ENCODE peak calls at places on chromosomes 5 and 9, in ten cellular contexts. N is bronchial epithelial cell, K is testis, C is left ventricle myocardium inferior, S is heart left ventricle, F is fibroblast of mammary gland, R is fibroblast of pulmonary artery, W is tibial nerve, D is sigmoid colon, E is GM23338. H is an unnamed sample.

GRCh38 chr9:132069046-132069898 is 10.4 kb downstream of the MED27 start:
- DNase-seq in N (peak), K (no peak), C (no peak), S (no peak), F (no peak), R (peak), W (no peak), D (no peak), E (no peak), H (no peak)

GRCh38 chr5:39146831-39147540 is 72.4 kb downstream of the FYB1 start:
- DNase-seq in N (no peak), K (no peak), C (no peak), S (no peak), F (no peak), R (no peak), W (no peak), D (no peak), E (no peak), H (no peak)

GRCh38 chr5:81517462-81517861 is 123.5 kb upstream of the ACOT12 start:
- DNase-seq in N (peak), K (no peak), C (no peak), S (no peak), F (peak), R (peak), W (no peak), D (no peak), E (no peak), H (no peak)

GRCh38 chr5:153797484-153797883 is 241.2 kb downstream of the FAM114A2 start:
- DNase-seq in N (no peak), K (no peak), C (no peak), S (no peak), F (no peak), R (no peak), W (no peak), D (no peak), E (no peak), H (no peak)

GRCh38 chr9:20236676-20237075 is 385.6 kb downstream of the MLLT3 start:
- DNase-seq in N (peak), K (no peak), C (no peak), S (no peak), F (no peak), R (no peak), W (no peak), D (no peak), E (no peak), H (no peak)

GRCh38 chr9:38686923-38687322 is 33.0 kb downstream of the FAM240B start:
- DNase-seq in N (no peak), K (no peak), C (no peak), S (no peak), F (no peak), R (no peak), W (no peak), D (no peak), E (peak), H (no peak)

GRCh38 chr9:133371261-133371711 is 4.6 kb downstream of the SURF4 start:
- DNase-seq in N (no peak), K (no peak), C (no peak), S (no peak), F (peak), R (no peak), W (no peak), D (no peak), E (no peak), H (no peak)

GRCh38 chr9:113772121-113772885 is 103.8 kb upstream of the ZNF618 start:
- DNase-seq in N (no peak), K (peak), C (no peak), S (no peak), F (peak), R (peak), W (no peak), D (no peak), E (no peak), H (no peak)

GRCh38 chr9:91162784-91163440 is 198.8 kb downstream of the AUH start:
- DNase-seq in N (peak), K (peak), C (no peak), S (peak), F (no peak), R (no peak), W (no peak), D (no peak), E (no peak), H (no peak)

GRCh38 chr5:103373576-103374472 is 115.3 kb downstream of the MACIR start:
- DNase-seq in N (peak), K (no peak), C (no peak), S (no peak), F (no peak), R (no peak), W (no peak), D (no peak), E (no peak), H (no peak)

GRCh38 chr5:63960646-63961045 is 1.6 kb downstream of the HTR1A start:
- DNase-seq in N (no peak), K (no peak), C (no peak), S (no peak), F (no peak), R (no peak), W (no peak), D (no peak), E (peak), H (no peak)

GRCh38 chr5:109511980-109512744 is 102.4 kb upstream of the PJA2 start:
- DNase-seq in N (no peak), K (no peak), C (no peak), S (no peak), F (no peak), R (no peak), W (no peak), D (no peak), E (no peak), H (no peak)

GRCh38 chr5:37786855-37787254 is 53.0 kb downstream of the GDNF start:
- DNase-seq in N (peak), K (no peak), C (no peak), S (no peak), F (peak), R (peak), W (no peak), D (no peak), E (no peak), H (no peak)

GRCh38 chr5:170632985-170633234 is 129.1 kb downstream of the KCNIP1 start:
- DNase-seq in N (no peak), K (peak), C (peak), S (peak), F (no peak), R (no peak), W (no peak), D (peak), E (peak), H (no peak)

GRCh38 chr5:175700991-175701390 is 43.1 kb downstream of the HRH2 start:
- DNase-seq in N (no peak), K (no peak), C (no peak), S (no peak), F (no peak), R (no peak), W (no peak), D (no peak), E (peak), H (no peak)

GRCh38 chr9:20476912-20477311 is 145.4 kb downstream of the MLLT3 start:
- DNase-seq in N (no peak), K (no peak), C (no peak), S (no peak), F (no peak), R (peak), W (no peak), D (no peak), E (no peak), H (peak)

GRCh38 chr5:80251636-80252035 is 4.2 kb downstream of the SERINC5 start:
- DNase-seq in N (peak), K (no peak), C (no peak), S (peak), F (no peak), R (no peak), W (no peak), D (no peak), E (no peak), H (no peak)

GRCh38 chr9:112175796-112176315 is 759 bp upstream of the SUSD1 start:
- DNase-seq in N (no peak), K (no peak), C (no peak), S (no peak), F (no peak), R (no peak), W (no peak), D (no peak), E (peak), H (no peak)

GRCh38 chr5:179118756-179119414 is 58.7 kb downstream of the ZNF354C start:
- DNase-seq in N (no peak), K (peak), C (no peak), S (no peak), F (no peak), R (no peak), W (no peak), D (no peak), E (no peak), H (no peak)

GRCh38 chr5:61307611-61308010 is 24.4 kb upstream of the ZSWIM6 start:
- DNase-seq in N (no peak), K (no peak), C (no peak), S (no peak), F (no peak), R (no peak), W (no peak), D (no peak), E (no peak), H (no peak)

GRCh38 chr5:10689391-10690081 is 71.5 kb downstream of the DAP start:
- DNase-seq in N (no peak), K (peak), C (no peak), S (no peak), F (peak), R (peak), W (no peak), D (no peak), E (peak), H (no peak)

GRCh38 chr9:128211551-128212281 is 8.5 kb downstream of the DNM1 start:
- DNase-seq in N (no peak), K (no peak), C (no peak), S (no peak), F (no peak), R (no peak), W (no peak), D (no peak), E (no peak), H (no peak)

GRCh38 chr5:75856056-75856455 is 138.8 kb upstream of the POC5 start:
- DNase-seq in N (peak), K (no peak), C (no peak), S (no peak), F (no peak), R (no peak), W (no peak), D (no peak), E (no peak), H (no peak)

GRCh38 chr5:100430268-100430900 is 104.8 kb upstream of the FAM174A start:
- DNase-seq in N (peak), K (peak), C (peak), S (peak), F (peak), R (peak), W (peak), D (peak), E (peak), H (no peak)

GRCh38 chr5:59583151-59583809 is 310.2 kb downstream of the PDE4D start:
- DNase-seq in N (no peak), K (no peak), C (no peak), S (no peak), F (no peak), R (peak), W (no peak), D (no peak), E (no peak), H (no peak)

GRCh38 chr5:120092649-120093048 is 371.5 kb upstream of the PRR16 start:
- DNase-seq in N (no peak), K (no peak), C (no peak), S (no peak), F (no peak), R (no peak), W (no peak), D (no peak), E (no peak), H (no peak)

GRCh38 chr9:73135394-73135793 is 16.3 kb upstream of the ANXA1 start:
- DNase-seq in N (peak), K (no peak), C (no peak), S (no peak), F (no peak), R (no peak), W (no peak), D (no peak), E (no peak), H (no peak)

GRCh38 chr9:101791938-101792337 is 53.5 kb upstream of the GRIN3A start:
- DNase-seq in N (peak), K (peak), C (no peak), S (no peak), F (peak), R (peak), W (no peak), D (no peak), E (peak), H (peak)

GRCh38 chr5:73282923-73283322 is 109.9 kb downstream of the TMEM174 start:
- DNase-seq in N (no peak), K (no peak), C (no peak), S (no peak), F (no peak), R (no peak), W (no peak), D (no peak), E (no peak), H (no peak)

GRCh38 chr9:36191696-36192095 is 975 bp downstream of the CLTA start:
- DNase-seq in N (no peak), K (no peak), C (no peak), S (no peak), F (no peak), R (no peak), W (no peak), D (no peak), E (no peak), H (no peak)

GRCh38 chr5:123098767-123099513 is 9.9 kb downstream of the PRDM6 start:
- DNase-seq in N (peak), K (no peak), C (no peak), S (no peak), F (peak), R (peak), W (no peak), D (no peak), E (peak), H (no peak)

GRCh38 chr5:55072668-55073067 is 29.8 kb upstream of the GZMA start:
- DNase-seq in N (no peak), K (no peak), C (no peak), S (no peak), F (no peak), R (no peak), W (no peak), D (no peak), E (no peak), H (no peak)

GRCh38 chr5:119470851-119471451 is 18.7 kb downstream of the HSD17B4 start:
- DNase-seq in N (peak), K (no peak), C (no peak), S (no peak), F (peak), R (peak), W (no peak), D (no peak), E (peak), H (no peak)

GRCh38 chr5:6745706-6746217 is 32.5 kb downstream of the TENT4A start:
- DNase-seq in N (peak), K (no peak), C (no peak), S (no peak), F (peak), R (peak), W (no peak), D (peak), E (peak), H (no peak)

GRCh38 chr5:106399381-106399780 is 1271.4 kb downstream of the EFNA5 start:
- DNase-seq in N (peak), K (no peak), C (no peak), S (no peak), F (peak), R (peak), W (no peak), D (no peak), E (no peak), H (no peak)

GRCh38 chr5:111757582-111758283 is 739 bp upstream of the NREP start:
- DNase-seq in N (peak), K (peak), C (peak), S (peak), F (peak), R (peak), W (peak), D (peak), E (peak), H (no peak)
- TF ChIP-seq CTCF in N (peak), K (no peak), C (peak), S (no peak), F (no peak), R (no peak), W (no peak), D (no peak), E (peak), H (no peak)

GRCh38 chr5:93611510-93611899 is 28.5 kb downstream of the NR2F1 start:
- DNase-seq in N (no peak), K (no peak), C (no peak), S (no peak), F (no peak), R (no peak), W (no peak), D (no peak), E (no peak), H (no peak)
- H3K4me3 ChIP-seq in N (no peak), K (no peak), C (no peak), S (no peak), F (no peak), R (no peak), W (peak), D (no peak), E (peak), H (peak)

GRCh38 chr5:35644543-35644942 is 26.9 kb downstream of the SPEF2 start:
- DNase-seq in N (peak), K (no peak), C (no peak), S (no peak), F (peak), R (no peak), W (no peak), D (no peak), E (peak), H (no peak)
- TF ChIP-seq CTCF in N (no peak), K (no peak), C (no peak), S (no peak), F (peak), R (no peak), W (no peak), D (no peak), E (peak), H (no peak)

GRCh38 chr5:131533844-131534243 is 101.2 kb downstream of the RAPGEF6 start:
- DNase-seq in N (no peak), K (no peak), C (no peak), S (no peak), F (peak), R (no peak), W (no peak), D (no peak), E (peak), H (no peak)

GRCh38 chr5:131534995-131535394 is 100.0 kb downstream of the RAPGEF6 start:
- DNase-seq in N (no peak), K (no peak), C (no peak), S (no peak), F (peak), R (peak), W (no peak), D (no peak), E (no peak), H (no peak)

GRCh38 chr5:131532016-131532640 is 102.9 kb downstream of the RAPGEF6 start:
- DNase-seq in N (no peak), K (no peak), C (no peak), S (no peak), F (peak), R (no peak), W (no peak), D (no peak), E (no peak), H (no peak)

GRCh38 chr5:131528682-131529081 is 106.3 kb downstream of the RAPGEF6 start:
- DNase-seq in N (no peak), K (no peak), C (no peak), S (no peak), F (no peak), R (no peak), W (no peak), D (no peak), E (no peak), H (no peak)

DNA sequence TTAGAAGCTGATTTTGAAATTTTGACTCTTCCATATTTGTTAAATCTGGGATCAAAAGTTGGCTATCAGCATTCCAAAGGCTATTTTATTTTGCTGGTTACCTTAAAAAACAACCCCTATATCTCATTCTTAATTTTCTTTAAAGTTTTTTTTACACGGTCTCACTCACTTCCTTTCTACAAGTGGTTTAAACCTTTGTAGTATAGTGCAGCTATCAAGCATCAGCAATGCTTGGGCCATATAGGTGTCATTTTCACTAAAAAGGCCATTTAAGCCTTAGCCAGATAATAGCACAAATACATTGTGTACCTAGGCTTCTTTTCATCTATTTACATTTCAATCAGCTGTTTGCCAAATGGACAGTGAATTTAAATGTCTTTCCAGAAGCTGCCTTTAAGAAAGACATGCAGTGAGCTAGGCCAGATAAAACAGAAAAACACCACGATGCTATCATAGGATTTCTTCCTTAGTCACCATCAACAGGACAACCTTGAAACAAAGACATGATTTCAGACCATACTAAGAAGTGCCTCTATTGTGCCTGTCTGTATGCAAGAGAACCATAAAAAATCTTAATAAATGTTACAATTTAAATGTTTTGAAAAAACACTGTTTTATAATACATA is 104.2 kb downstream of the RAPGEF6 start:
- DNase-seq in N (no peak), K (no peak), C (no peak), S (no peak), F (peak), R (no peak), W (no peak), D (no peak), E (no peak), H (no peak)
- H3K4me3 ChIP-seq in N (no peak), K (no peak), C (no peak), S (no peak), F (no peak), R (no peak), W (no peak), D (no peak), E (no peak), H (no peak)

GRCh38 chr5:1503301-1504243 is 20.2 kb downstream of the LPCAT1 start:
- DNase-seq in N (no peak), K (peak), C (peak), S (peak), F (no peak), R (peak), W (no peak), D (no peak), E (no peak), H (no peak)
- TF ChIP-seq CTCF in N (no peak), K (no peak), C (no peak), S (no peak), F (no peak), R (no peak), W (no peak), D (no peak), E (no peak), H (no peak)

GRCh38 chr5:172931001-172931536 is 28.2 kb upstream of the RPL26L1 start:
- DNase-seq in N (peak), K (no peak), C (no peak), S (no peak), F (peak), R (peak), W (peak), D (no peak), E (no peak), H (peak)
- H3K4me3 ChIP-seq in N (no peak), K (no peak), C (no peak), S (no peak), F (no peak), R (no peak), W (no peak), D (no peak), E (no peak), H (no peak)

H was measured in retinal pigment epithelial cell.